ENCODE peak calls at places on chromosomes 6 and 20, in eight cellular contexts. O, Q, X, H, G, P, N and V are unnamed samples. For H3K4me1, the result is how much of the 10 kb centered on the place peaks cover.

GRCh38 chr6:153872946-153873345 is 166.1 kb upstream of the OPRM1 start:
- DNase-seq in O (no peak), Q (no peak), X (no peak), H (no peak), G (no peak), P (no peak), N (no peak), V (no peak)

GRCh38 chr6:14275493-14275851 is 157.9 kb downstream of the CD83 start:
- DNase-seq in O (peak), Q (no peak), X (no peak), H (peak), G (no peak), P (no peak), N (no peak), V (no peak)

GRCh38 chr6:89475634-89476033 is 42.7 kb downstream of the ANKRD6 start:
- DNase-seq in O (no peak), Q (no peak), X (no peak), H (no peak), G (no peak), P (no peak), N (no peak), V (no peak)

GRCh38 chr6:42193491-42193894 is 1.3 kb downstream of the GUCA1B start:
- DNase-seq in O (no peak), Q (no peak), X (no peak), H (no peak), G (no peak), P (no peak), N (no peak), V (no peak)

GRCh38 chr6:167589615-167589940 is 237.1 kb upstream of the AFDN start:
- DNase-seq in O (no peak), Q (no peak), X (no peak), H (no peak), G (no peak), P (no peak), N (no peak), V (no peak)

GRCh38 chr20:17442588-17442987 is 88.6 kb downstream of the BFSP1 start:
- DNase-seq in O (no peak), Q (no peak), X (no peak), H (no peak), G (peak), P (no peak), N (no peak), V (no peak)

GRCh38 chr6:37182736-37183590 is 13.0 kb downstream of the PIM1 start:
- DNase-seq in O (peak), Q (no peak), X (peak), H (no peak), G (no peak), P (no peak), N (no peak), V (no peak)

GRCh38 chr6:132818404-132819359 is 4.3 kb downstream of the RPS12 start:
- DNase-seq in O (no peak), Q (no peak), X (no peak), H (peak), G (no peak), P (no peak), N (no peak), V (no peak)

GRCh38 chr6:154606457-154606856 is 96.0 kb upstream of the CNKSR3 start:
- DNase-seq in O (no peak), Q (no peak), X (no peak), H (no peak), G (no peak), P (no peak), N (no peak), V (no peak)

GRCh38 chr20:53926428-53927028 is 143.9 kb downstream of the BCAS1 start:
- DNase-seq in O (no peak), Q (no peak), X (peak), H (peak), G (no peak), P (peak), N (no peak), V (no peak)

GRCh38 chr6:127477648-127478047 is 18.5 kb upstream of the KIAA0408 start:
- DNase-seq in O (no peak), Q (no peak), X (no peak), H (no peak), G (no peak), P (no peak), N (no peak), V (no peak)

DNA sequence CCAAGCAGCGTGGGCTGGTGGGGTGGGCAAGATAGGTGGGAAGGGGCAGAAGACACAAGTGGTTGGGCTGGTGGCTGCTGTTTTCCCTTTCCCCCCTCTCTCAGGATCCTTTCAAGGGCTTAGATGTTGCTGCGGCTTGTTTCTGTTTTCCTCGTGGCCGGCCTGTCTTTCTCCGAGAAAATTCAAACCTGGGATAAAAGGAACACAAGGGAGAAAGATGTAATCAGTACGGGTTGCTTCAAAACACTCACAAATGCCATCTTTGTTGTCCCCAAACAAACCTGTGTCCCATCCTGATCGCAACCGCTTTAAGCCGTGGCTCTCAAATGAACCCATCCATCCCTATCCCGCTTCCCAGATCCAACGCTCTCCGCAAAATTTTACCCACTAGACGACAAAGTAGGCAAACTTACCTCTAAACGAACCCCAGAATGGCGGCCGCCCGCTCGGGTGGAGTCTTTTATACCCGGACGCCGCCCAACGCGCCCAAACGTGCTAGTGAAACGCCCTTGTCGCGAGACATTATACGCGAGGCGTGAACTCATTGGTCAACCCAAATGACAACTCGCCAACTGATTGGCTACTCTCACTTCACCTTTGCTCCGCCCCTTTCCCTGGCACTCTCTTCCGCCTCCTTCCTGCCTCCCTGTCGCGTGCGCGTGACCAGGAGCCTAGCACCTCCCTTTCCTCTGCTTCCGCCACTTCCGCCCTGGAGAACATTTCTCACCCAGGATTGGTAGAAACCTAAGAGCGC is at the start of gene PPP1R10:
- DNase-seq in O (peak), Q (peak), X (peak), H (peak), G (peak), P (peak), N (peak), V (peak)
- TF ChIP-seq POLR2A in O (peak), Q (peak), X (no peak), H (peak), G (peak), P (peak), N (peak), V (peak)

DNA sequence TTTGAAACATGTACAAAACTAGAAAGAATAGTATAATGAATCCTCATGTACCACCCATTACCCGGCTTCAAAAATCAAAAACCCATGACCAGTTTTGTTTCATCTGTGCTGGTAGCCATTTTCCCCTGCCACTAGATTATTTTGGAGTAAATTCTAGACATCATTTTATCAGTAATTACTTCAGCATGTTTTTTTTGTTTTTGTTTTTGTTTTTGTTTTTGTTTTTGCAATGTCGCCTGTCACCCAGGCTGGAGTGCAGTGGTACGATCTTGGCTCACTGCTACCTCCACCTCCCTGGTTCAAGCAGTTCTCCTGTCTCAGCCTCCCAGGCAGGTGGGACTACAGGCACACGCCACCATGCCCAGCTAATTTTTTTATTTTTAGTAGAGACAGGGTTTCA is 8.0 kb upstream of the PKIG start:
- DNase-seq in O (no peak), Q (no peak), X (no peak), H (no peak), G (no peak), P (no peak), N (no peak), V (no peak)
- H3K4me1 ChIP-seq in O (under half), Q (under half), X (under half), H (under half), G (under half), P (under half), N (under half), V (under half)

GRCh38 chr6:32439708-32440214 is at the start of gene HLA-DRA:
- DNase-seq in O (no peak), Q (no peak), X (no peak), H (peak), G (peak), P (no peak), N (no peak), V (peak)
- TF ChIP-seq POLR2A in O (peak), Q (peak), X (no peak), H (no peak), G (no peak), P (no peak), N (no peak), V (peak)

GRCh38 chr6:16105056-16105455 is 23.8 kb upstream of the MYLIP start:
- DNase-seq in O (no peak), Q (no peak), X (no peak), H (no peak), G (no peak), P (no peak), N (no peak), V (no peak)
- H3K4me1 ChIP-seq in O (under half), Q (under half), X (under half), H (under half), G (under half), P (under half), N (under half), V (under half)

DNA sequence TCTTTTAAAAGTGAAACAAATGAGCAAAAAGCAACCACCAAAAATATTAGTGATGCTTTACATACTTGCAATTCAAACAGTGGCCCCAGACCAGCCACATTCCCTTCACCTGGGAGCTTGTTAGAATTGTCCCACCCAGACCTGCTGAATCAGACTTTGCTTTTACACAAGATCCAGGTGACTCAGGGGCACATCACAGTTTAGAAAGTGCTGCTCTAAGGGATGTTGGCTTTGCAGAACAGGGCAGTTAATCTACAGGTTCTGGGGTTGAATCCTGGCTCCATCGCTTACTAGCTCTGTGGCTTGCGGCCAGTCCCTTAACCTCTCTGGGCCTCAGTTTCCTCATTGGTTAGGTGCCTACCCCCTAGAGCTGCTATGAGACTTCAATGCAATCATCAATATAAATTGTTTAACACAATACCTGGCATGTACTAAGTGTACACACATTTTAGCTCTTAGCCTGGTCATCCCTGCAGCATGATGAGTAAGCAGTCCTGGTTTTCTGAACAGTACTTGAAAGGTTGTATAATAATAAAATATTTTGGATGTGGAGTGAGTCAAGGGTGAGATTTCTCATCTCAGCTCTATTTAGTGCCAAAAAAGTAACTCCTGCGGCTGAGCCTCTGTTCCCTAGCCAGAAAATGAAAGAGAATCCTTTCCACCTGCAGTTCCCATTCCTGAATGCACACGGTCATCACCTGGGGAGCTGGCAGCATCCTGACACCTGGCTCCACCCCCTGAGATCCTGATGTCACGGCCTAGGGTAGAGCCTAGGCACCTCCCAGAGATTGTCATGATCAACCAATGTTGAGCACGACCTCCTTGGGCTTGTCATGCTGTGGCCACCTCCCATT is 162.7 kb downstream of the ANKRD60 start:
- DNase-seq in O (no peak), Q (no peak), X (no peak), H (no peak), G (no peak), P (no peak), N (peak), V (no peak)
- TF ChIP-seq POLR2A in O (no peak), Q (no peak), X (no peak), H (no peak), G (no peak), P (no peak), N (no peak), V (no peak)